ENCODE peak calls at places on chromosome 13, in ten cellular contexts. Q is left colon; U is left ventricle myocardium inferior; C is GOT3; O is WTC11; H is RWPE1; J is stimulated activated CD4-positive, alpha-beta T cell treated with anti-CD3 and anti-CD28 coated beads, TNF-alpha, amount 100 ng/mL, for 1 hour; F is ureter; M is midbrain; S is effector memory CD4-positive, alpha-beta T cell. N is an unnamed sample.

GRCh38 chr13:28630864-28631263 is 28.1 kb upstream of the POMP start:
- DNase-seq in Q (no peak), U (no peak), C (no peak), O (no peak), H (no peak), J (no peak), F (no peak), M (no peak), S (no peak), N (no peak)

GRCh38 chr13:40153516-40153915 is 498.1 kb downstream of the COG6 start:
- DNase-seq in Q (no peak), U (no peak), C (no peak), O (no peak), H (no peak), J (no peak), F (no peak), M (no peak), S (no peak), N (no peak)

GRCh38 chr13:79307866-79308298 is 98.2 kb downstream of the RBM26 start:
- DNase-seq in Q (no peak), U (no peak), C (no peak), O (no peak), H (no peak), J (no peak), F (no peak), M (no peak), S (no peak), N (no peak)

GRCh38 chr13:31261241-31261640 is 61.5 kb downstream of the B3GLCT start:
- DNase-seq in Q (no peak), U (no peak), C (no peak), O (no peak), H (no peak), J (no peak), F (no peak), M (no peak), S (no peak), N (no peak)

GRCh38 chr13:94192576-94192975 is 286.9 kb downstream of the DCT start:
- DNase-seq in Q (peak; percentile 24), U (no peak), C (no peak), O (peak; percentile 50), H (no peak), J (no peak), F (no peak), M (no peak), S (no peak), N (no peak)

GRCh38 chr13:44004881-44005280 is 125.2 kb downstream of the LACC1 start:
- DNase-seq in Q (no peak), U (no peak), C (no peak), O (no peak), H (peak; percentile 57), J (no peak), F (no peak), M (no peak), S (no peak), N (no peak)

GRCh38 chr13:107035778-107036177 is 467.8 kb upstream of the ARGLU1 start:
- DNase-seq in Q (no peak), U (no peak), C (no peak), O (no peak), H (no peak), J (no peak), F (no peak), M (no peak), S (no peak), N (no peak)

GRCh38 chr13:103002279-103002678 is 63.9 kb downstream of the SLC10A2 start:
- DNase-seq in Q (no peak), U (no peak), C (no peak), O (no peak), H (no peak), J (no peak), F (no peak), M (no peak), S (no peak), N (no peak)

GRCh38 chr13:63843766-63844699 is 2428.4 kb upstream of the PCDH20 start:
- DNase-seq in Q (no peak), U (no peak), C (no peak), O (no peak), H (no peak), J (no peak), F (no peak), M (no peak), S (no peak), N (no peak)

GRCh38 chr13:29520671-29521070 is 74.8 kb downstream of the SLC7A1 start:
- DNase-seq in Q (no peak), U (no peak), C (no peak), O (no peak), H (no peak), J (no peak), F (no peak), M (no peak), S (no peak), N (no peak)

GRCh38 chr13:40063743-40064142 is 408.3 kb downstream of the COG6 start:
- DNase-seq in Q (no peak), U (no peak), C (no peak), O (no peak), H (no peak), J (no peak), F (no peak), M (no peak), S (no peak), N (no peak)

GRCh38 chr13:73765651-73766384 is 368.4 kb downstream of the KLF12 start:
- DNase-seq in Q (peak; percentile 86), U (peak; percentile 84), C (no peak), O (peak; percentile 77), H (no peak), J (peak; percentile 67), F (peak; percentile 49), M (peak; percentile 76), S (peak; percentile 59), N (peak; percentile 31)

GRCh38 chr13:97226013-97226412 is 3.9 kb downstream of the MBNL2 start:
- DNase-seq in Q (peak; percentile 28), U (no peak), C (no peak), O (no peak), H (no peak), J (no peak), F (no peak), M (no peak), S (no peak), N (no peak)

GRCh38 chr13:71374471-71375041 is 492.4 kb downstream of the DACH1 start:
- DNase-seq in Q (no peak), U (no peak), C (no peak), O (no peak), H (no peak), J (no peak), F (no peak), M (no peak), S (no peak), N (no peak)

GRCh38 chr13:59510377-59510776 is 653.4 kb downstream of the DIAPH3 start:
- DNase-seq in Q (no peak), U (no peak), C (no peak), O (no peak), H (no peak), J (no peak), F (no peak), M (no peak), S (no peak), N (no peak)

GRCh38 chr13:38543561-38543960 is 143.3 kb upstream of the FREM2 start:
- DNase-seq in Q (no peak), U (no peak), C (no peak), O (no peak), H (no peak), J (no peak), F (no peak), M (no peak), S (no peak), N (no peak)

GRCh38 chr13:51594432-51594831 is 10.2 kb downstream of the WDFY2 start:
- DNase-seq in Q (no peak), U (no peak), C (no peak), O (no peak), H (no peak), J (no peak), F (no peak), M (no peak), S (no peak), N (no peak)

GRCh38 chr13:34156841-34157365 is 339.0 kb downstream of the RFC3 start:
- DNase-seq in Q (peak; percentile 73), U (peak; percentile 22), C (peak; percentile 2), O (no peak), H (peak; percentile 90), J (no peak), F (peak; percentile 83), M (no peak), S (no peak), N (peak; percentile 53)

GRCh38 chr13:71870036-71870435 is 3.0 kb upstream of the DACH1 start:
- DNase-seq in Q (no peak), U (no peak), C (no peak), O (no peak), H (no peak), J (no peak), F (no peak), M (no peak), S (no peak), N (no peak)

GRCh38 chr13:51717786-51718398 is 86.1 kb downstream of the DHRS12 start:
- DNase-seq in Q (no peak), U (no peak), C (no peak), O (no peak), H (no peak), J (no peak), F (no peak), M (no peak), S (no peak), N (no peak)

GRCh38 chr13:48778551-48779088 is 124.9 kb downstream of the CYSLTR2 start:
- DNase-seq in Q (no peak), U (no peak), C (no peak), O (no peak), H (no peak), J (no peak), F (no peak), M (no peak), S (no peak), N (no peak)

GRCh38 chr13:113924184-113924583 is 49.7 kb downstream of the C13orf46 start:
- DNase-seq in Q (no peak), U (no peak), C (no peak), O (no peak), H (no peak), J (no peak), F (peak; percentile 10), M (no peak), S (no peak), N (no peak)